ENCODE peak calls at places on chromosomes 7 and 10, in seven cellular contexts. One of them, this sample, is unnamed.
A peak's percentile ranks its signal among the peaks of the same experiment; 100 is the strongest.

GRCh38 chr10:58291538-58292174 is 22.7 kb downstream of the CISD1 start:
- DNase-seq in spleen: no peak
- DNase-seq in brain microvascular endothelial cell: peak; percentile 65
- DNase-seq in heart right ventricle: no peak
- DNase-seq in bronchial epithelial cell: peak; percentile 61
- DNase-seq in astrocyte: peak; percentile 30
- DNase-seq in uterus: no peak
- DNase-seq in this sample: peak; percentile 41

GRCh38 chr7:7002416-7003062 is 176.5 kb upstream of the CCZ1B start:
- DNase-seq in bronchial epithelial cell: peak; percentile 34
- DNase-seq in uterus: no peak
- DNase-seq in astrocyte: no peak
- DNase-seq in heart right ventricle: no peak
- DNase-seq in spleen: no peak
- DNase-seq in brain microvascular endothelial cell: no peak
- DNase-seq in this sample: no peak

GRCh38 chr7:139328375-139328774 is 12.8 kb upstream of the FMC1 start:
- DNase-seq in spleen: no peak
- DNase-seq in heart right ventricle: no peak
- DNase-seq in brain microvascular endothelial cell: peak; percentile 59
- DNase-seq in uterus: no peak
- DNase-seq in astrocyte: peak; percentile 63
- DNase-seq in bronchial epithelial cell: peak; percentile 86
- DNase-seq in this sample: peak; percentile 78

GRCh38 chr7:89311886-89312285 is 516.3 kb upstream of the TEX47 start:
- DNase-seq in bronchial epithelial cell: no peak
- DNase-seq in heart right ventricle: no peak
- DNase-seq in uterus: no peak
- DNase-seq in spleen: no peak
- DNase-seq in brain microvascular endothelial cell: no peak
- DNase-seq in astrocyte: no peak
- DNase-seq in this sample: no peak

GRCh38 chr10:131576341-131577177 is 265.0 kb upstream of the TCERG1L start:
- DNase-seq in astrocyte: no peak
- DNase-seq in bronchial epithelial cell: no peak
- DNase-seq in uterus: no peak
- DNase-seq in spleen: peak; percentile 62
- DNase-seq in heart right ventricle: no peak
- DNase-seq in brain microvascular endothelial cell: no peak
- DNase-seq in this sample: no peak

GRCh38 chr10:77606751-77607150 is 30.9 kb downstream of the KCNMA1 start:
- DNase-seq in brain microvascular endothelial cell: no peak
- DNase-seq in bronchial epithelial cell: peak; percentile 86
- DNase-seq in spleen: no peak
- DNase-seq in heart right ventricle: no peak
- DNase-seq in uterus: no peak
- DNase-seq in astrocyte: no peak
- DNase-seq in this sample: no peak

GRCh38 chr10:25094590-25094989 is 78.2 kb downstream of the THNSL1 start:
- DNase-seq in bronchial epithelial cell: no peak
- DNase-seq in astrocyte: no peak
- DNase-seq in spleen: no peak
- DNase-seq in heart right ventricle: no peak
- DNase-seq in brain microvascular endothelial cell: no peak
- DNase-seq in uterus: no peak
- DNase-seq in this sample: no peak

GRCh38 chr10:79380918-79381775 is 33.9 kb downstream of the PPIF start:
- DNase-seq in bronchial epithelial cell: no peak
- DNase-seq in heart right ventricle: no peak
- DNase-seq in uterus: no peak
- DNase-seq in astrocyte: no peak
- DNase-seq in brain microvascular endothelial cell: no peak
- DNase-seq in spleen: peak; percentile 28
- DNase-seq in this sample: no peak

GRCh38 chr10:31353574-31353973 is 34.6 kb downstream of the ZEB1 start:
- DNase-seq in spleen: no peak
- DNase-seq in uterus: no peak
- DNase-seq in heart right ventricle: no peak
- DNase-seq in astrocyte: peak; percentile 85
- DNase-seq in brain microvascular endothelial cell: peak; percentile 43
- DNase-seq in bronchial epithelial cell: peak; percentile 98
- DNase-seq in this sample: peak; percentile 28

GRCh38 chr7:88546808-88547207 is 212.7 kb upstream of the ZNF804B start:
- DNase-seq in brain microvascular endothelial cell: peak; percentile 16
- DNase-seq in uterus: no peak
- DNase-seq in bronchial epithelial cell: peak; percentile 42
- DNase-seq in spleen: no peak
- DNase-seq in astrocyte: no peak
- DNase-seq in heart right ventricle: no peak
- DNase-seq in this sample: peak; percentile 34

GRCh38 chr7:17462059-17462695 is 163.7 kb downstream of the AHR start:
- DNase-seq in bronchial epithelial cell: peak; percentile 71
- DNase-seq in heart right ventricle: no peak
- DNase-seq in spleen: no peak
- DNase-seq in astrocyte: peak; percentile 20
- DNase-seq in uterus: no peak
- DNase-seq in brain microvascular endothelial cell: no peak
- DNase-seq in this sample: no peak

GRCh38 chr10:70437721-70438120 is 3.8 kb downstream of the NODAL start:
- DNase-seq in uterus: no peak
- DNase-seq in astrocyte: no peak
- DNase-seq in heart right ventricle: no peak
- DNase-seq in bronchial epithelial cell: peak; percentile 18
- DNase-seq in brain microvascular endothelial cell: no peak
- DNase-seq in spleen: no peak
- DNase-seq in this sample: no peak

GRCh38 chr7:128827971-128828711 is 2.1 kb upstream of the FLNC start:
- DNase-seq in heart right ventricle: peak; percentile 62
- DNase-seq in bronchial epithelial cell: peak; percentile 13
- DNase-seq in astrocyte: peak; percentile 88
- DNase-seq in spleen: no peak
- DNase-seq in uterus: no peak
- DNase-seq in brain microvascular endothelial cell: peak; percentile 81
- DNase-seq in this sample: peak; percentile 96

GRCh38 chr10:4331150-4331549 is 494.9 kb upstream of the AKR1E2 start:
- DNase-seq in spleen: no peak
- DNase-seq in uterus: no peak
- DNase-seq in brain microvascular endothelial cell: no peak
- DNase-seq in heart right ventricle: no peak
- DNase-seq in bronchial epithelial cell: peak; percentile 45
- DNase-seq in astrocyte: no peak
- DNase-seq in this sample: no peak

GRCh38 chr10:87775766-87776165 is 42.3 kb downstream of the ATAD1 start:
- DNase-seq in brain microvascular endothelial cell: no peak
- DNase-seq in heart right ventricle: no peak
- DNase-seq in bronchial epithelial cell: peak; percentile 36
- DNase-seq in astrocyte: peak; percentile 20
- DNase-seq in uterus: no peak
- DNase-seq in spleen: no peak
- DNase-seq in this sample: no peak

DNA sequence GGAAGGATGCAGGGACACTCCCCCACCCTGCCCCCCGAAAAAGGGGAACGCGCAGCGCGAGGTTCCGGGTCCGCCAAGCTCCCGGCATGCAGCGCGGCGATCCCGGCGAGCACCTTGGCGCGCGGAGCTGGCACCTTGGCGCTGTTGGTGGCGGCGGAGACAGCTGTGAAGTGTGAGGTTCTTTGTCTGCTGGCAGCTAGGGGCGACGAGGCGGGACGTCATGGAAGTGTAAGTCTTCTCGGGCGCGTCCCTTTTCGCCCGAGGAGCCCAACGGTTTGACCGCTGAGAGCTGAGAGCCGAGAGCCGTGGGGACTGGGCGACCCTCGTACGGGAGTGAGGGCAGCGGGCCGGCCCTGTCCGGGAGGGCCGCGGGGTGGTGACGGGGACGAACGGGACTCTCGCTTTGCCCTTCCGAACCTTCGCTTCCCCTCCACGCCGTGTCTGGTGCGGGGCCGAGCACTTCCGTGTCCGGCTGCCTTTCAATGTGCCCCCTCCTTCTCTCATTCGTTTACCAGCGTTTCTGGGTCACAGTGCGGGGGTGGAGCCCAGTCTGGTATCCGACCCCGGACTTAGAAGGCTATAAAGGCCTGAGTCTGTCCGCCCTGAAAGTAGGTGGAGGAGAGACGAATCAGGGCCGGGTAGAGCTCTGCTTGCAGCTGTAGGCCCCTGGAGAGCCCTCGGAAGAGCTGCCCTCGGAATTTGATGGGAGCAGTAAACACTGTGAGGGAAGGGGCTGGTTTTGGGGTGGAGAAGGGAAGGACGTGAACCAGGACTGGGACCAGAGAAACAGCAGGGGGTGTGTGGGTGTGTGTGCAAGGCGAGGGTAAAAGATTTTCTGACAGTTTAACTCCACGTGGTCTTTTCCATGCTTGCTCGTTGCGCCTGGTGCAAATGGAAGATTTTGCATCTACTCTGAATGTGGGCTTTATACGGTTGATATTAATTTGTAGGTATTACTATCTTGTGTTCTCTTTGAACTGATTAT is at the start of gene CRCP:
- DNase-seq in brain microvascular endothelial cell: peak; percentile 79
- DNase-seq in bronchial epithelial cell: peak; percentile 66
- DNase-seq in heart right ventricle: peak; percentile 83
- DNase-seq in uterus: peak; percentile 81
- DNase-seq in spleen: peak; percentile 98
- DNase-seq in astrocyte: peak; percentile 62
- DNase-seq in this sample: peak; percentile 85
- TF ChIP-seq CTCF in brain microvascular endothelial cell: peak; percentile 72
- TF ChIP-seq CTCF in bronchial epithelial cell: peak; percentile 67
- TF ChIP-seq CTCF in heart right ventricle: peak; percentile 46
- TF ChIP-seq CTCF in uterus: peak; percentile 16
- TF ChIP-seq CTCF in spleen: no peak
- TF ChIP-seq CTCF in astrocyte: peak; percentile 31
- TF ChIP-seq CTCF in this sample: peak; percentile 58

GRCh38 chr7:142556745-142557144 is 192.5 kb upstream of the PRSS1 start:
- DNase-seq in heart right ventricle: peak; percentile 14
- DNase-seq in astrocyte: peak; percentile 98
- DNase-seq in uterus: no peak
- DNase-seq in spleen: no peak
- DNase-seq in brain microvascular endothelial cell: peak; percentile 94
- DNase-seq in bronchial epithelial cell: peak; percentile 97
- DNase-seq in this sample: peak; percentile 14
- H3K4me3 ChIP-seq in heart right ventricle: no peak overlapping the region
- H3K4me3 ChIP-seq in astrocyte: no peak overlapping the region
- H3K4me3 ChIP-seq in uterus: no peak overlapping the region
- H3K4me3 ChIP-seq in spleen: no peak overlapping the region
- H3K4me3 ChIP-seq in brain microvascular endothelial cell: no peak overlapping the region
- H3K4me3 ChIP-seq in bronchial epithelial cell: no peak overlapping the region
- H3K4me3 ChIP-seq in this sample: no peak overlapping the region

GRCh38 chr7:22653981-22654380 is 73.0 kb upstream of the IL6 start:
- DNase-seq in heart right ventricle: no peak
- DNase-seq in astrocyte: no peak
- DNase-seq in bronchial epithelial cell: no peak
- DNase-seq in uterus: no peak
- DNase-seq in spleen: no peak
- DNase-seq in brain microvascular endothelial cell: no peak
- DNase-seq in this sample: peak; percentile 42
- H3K36me3 ChIP-seq in heart right ventricle: no peaks in the 10 kb centered on the region
- H3K36me3 ChIP-seq in astrocyte: no peaks in the 10 kb centered on the region
- H3K36me3 ChIP-seq in bronchial epithelial cell: no peaks in the 10 kb centered on the region
- H3K36me3 ChIP-seq in uterus: no peaks in the 10 kb centered on the region
- H3K36me3 ChIP-seq in spleen: no peaks in the 10 kb centered on the region
- H3K36me3 ChIP-seq in brain microvascular endothelial cell: no peaks in the 10 kb centered on the region
- H3K36me3 ChIP-seq in this sample: no peaks in the 10 kb centered on the region

GRCh38 chr10:17228081-17229015 is at the start of gene VIM:
- DNase-seq in spleen: peak; percentile 95
- DNase-seq in astrocyte: peak; percentile 94
- DNase-seq in uterus: peak; percentile 92
- DNase-seq in bronchial epithelial cell: peak; percentile 88
- DNase-seq in brain microvascular endothelial cell: peak; percentile 97
- DNase-seq in heart right ventricle: peak; percentile 89
- DNase-seq in this sample: peak; percentile 96
- TF ChIP-seq CTCF in spleen: no peak
- TF ChIP-seq CTCF in astrocyte: no peak
- TF ChIP-seq CTCF in uterus: peak; percentile 48
- TF ChIP-seq CTCF in bronchial epithelial cell: peak; percentile 5
- TF ChIP-seq CTCF in brain microvascular endothelial cell: peak; percentile 28
- TF ChIP-seq CTCF in heart right ventricle: no peak
- TF ChIP-seq CTCF in this sample: peak; percentile 16

DNA sequence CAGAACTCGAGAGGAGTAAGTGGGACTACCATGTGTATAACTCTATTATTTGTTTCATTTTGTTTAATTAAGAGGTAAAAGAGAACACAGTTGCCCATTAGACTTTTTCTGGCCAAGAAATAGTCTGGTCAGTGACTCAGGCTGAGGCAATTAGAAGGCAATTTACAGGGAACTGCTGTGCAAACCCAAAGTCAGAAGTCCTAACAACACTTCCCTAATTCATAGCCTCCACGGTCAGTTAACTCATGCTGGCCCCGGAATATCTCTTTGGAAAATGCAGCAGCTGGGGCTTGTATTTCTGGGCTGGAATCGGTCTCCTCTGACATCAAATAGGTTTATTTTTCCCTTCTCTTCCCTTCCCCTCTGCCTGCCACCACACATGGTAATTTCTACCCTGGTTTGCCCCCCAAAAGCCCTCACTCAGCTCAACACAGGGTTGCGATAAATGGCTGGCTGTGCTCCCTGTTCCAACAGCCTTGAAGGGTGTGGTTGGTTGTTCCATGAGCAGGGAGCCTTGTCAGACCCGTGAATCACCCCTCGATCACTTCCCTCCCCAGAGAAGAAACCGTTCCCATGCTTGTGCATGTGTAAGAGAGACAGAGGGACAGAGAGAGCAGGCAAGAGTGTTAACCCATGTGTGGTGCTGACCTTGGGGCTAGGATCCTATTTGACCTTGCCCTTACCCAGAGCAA is 5.3 kb downstream of the SH3PXD2A start:
- DNase-seq in astrocyte: peak; percentile 91
- DNase-seq in bronchial epithelial cell: peak; percentile 91
- DNase-seq in brain microvascular endothelial cell: peak; percentile 86
- DNase-seq in heart right ventricle: no peak
- DNase-seq in spleen: no peak
- DNase-seq in uterus: no peak
- DNase-seq in this sample: no peak
- H3K4me3 ChIP-seq in astrocyte: peak overlapping the region; percentile 31
- H3K4me3 ChIP-seq in bronchial epithelial cell: no peak overlapping the region
- H3K4me3 ChIP-seq in brain microvascular endothelial cell: peak overlapping the region; percentile 34
- H3K4me3 ChIP-seq in heart right ventricle: peak overlapping the region; percentile 2
- H3K4me3 ChIP-seq in spleen: no peak overlapping the region
- H3K4me3 ChIP-seq in uterus: no peak overlapping the region
- H3K4me3 ChIP-seq in this sample: no peak overlapping the region

GRCh38 chr10:44627591-44628354 is 242.9 kb upstream of the CXCL12 start:
- DNase-seq in brain microvascular endothelial cell: peak; percentile 38
- DNase-seq in uterus: no peak
- DNase-seq in bronchial epithelial cell: no peak
- DNase-seq in heart right ventricle: no peak
- DNase-seq in astrocyte: peak; percentile 74
- DNase-seq in spleen: no peak
- DNase-seq in this sample: no peak
- H3K36me3 ChIP-seq in brain microvascular endothelial cell: no peaks in the 10 kb centered on the region
- H3K36me3 ChIP-seq in uterus: no peaks in the 10 kb centered on the region
- H3K36me3 ChIP-seq in bronchial epithelial cell: no peaks in the 10 kb centered on the region
- H3K36me3 ChIP-seq in heart right ventricle: no peaks in the 10 kb centered on the region
- H3K36me3 ChIP-seq in astrocyte: no peaks in the 10 kb centered on the region
- H3K36me3 ChIP-seq in spleen: no peaks in the 10 kb centered on the region
- H3K36me3 ChIP-seq in this sample: no peaks in the 10 kb centered on the region

This sample was measured in cardiac muscle cell.